ENCODE peak calls at places on chromosomes 1 and 21, in seven cellular contexts. X is breast epithelium; L is skeletal muscle cell; G is PC-3; S is psoas muscle; N is lower leg skin; A is CD8-positive, alpha-beta T cell. P is an unnamed sample.

GRCh38 chr1:107883562-107883961 is 81.4 kb downstream of the VAV3 start:
- DNase-seq in L (no peak), N (no peak), S (no peak), X (no peak), G (no peak), A (no peak), P (no peak)

GRCh38 chr1:94873520-94874351 is 53.2 kb downstream of the CNN3 start:
- DNase-seq in N (no peak), L (peak), S (no peak), A (no peak), G (no peak), X (no peak), P (no peak)

GRCh38 chr21:41651830-41652229 is 115.0 kb downstream of the RIPK4 start:
- DNase-seq in L (no peak), A (no peak), N (peak), X (no peak), G (peak), S (no peak), P (no peak)

GRCh38 chr1:35442737-35443136 is 114.5 kb downstream of the KIAA0319L start:
- DNase-seq in L (no peak), A (peak), X (no peak), S (no peak), G (no peak), N (no peak), P (no peak)

GRCh38 chr1:202205523-202206190 is 12.1 kb downstream of the LGR6 start:
- DNase-seq in X (no peak), S (no peak), G (no peak), L (no peak), N (no peak), A (no peak), P (no peak)

GRCh38 chr1:112581530-112582192 is 37.3 kb downstream of the ST7L start:
- DNase-seq in G (no peak), X (no peak), A (no peak), N (no peak), L (no peak), S (no peak), P (no peak)

GRCh38 chr21:42460391-42461184 is 35.4 kb downstream of the RSPH1 start:
- DNase-seq in L (no peak), S (peak), A (peak), G (no peak), N (peak), X (peak), P (no peak)

GRCh38 chr1:192005976-192006375 is 152.3 kb upstream of the RGS18 start:
- DNase-seq in S (no peak), X (no peak), A (no peak), L (no peak), G (no peak), N (no peak), P (no peak)

GRCh38 chr1:113930499-113931161 is 1.5 kb downstream of the HIPK1 start:
- DNase-seq in G (peak), S (no peak), A (peak), X (no peak), N (peak), L (no peak), P (no peak)

GRCh38 chr1:109902204-109902985 is 8.3 kb upstream of the CSF1 start:
- DNase-seq in X (no peak), A (no peak), L (no peak), S (no peak), N (no peak), G (no peak), P (no peak)

GRCh38 chr1:45610589-45611226 is 13.1 kb downstream of the CCDC17 start:
- DNase-seq in S (no peak), L (no peak), G (no peak), N (no peak), X (no peak), A (no peak), P (no peak)

GRCh38 chr1:48262001-48262400 is 39.5 kb downstream of the SLC5A9 start:
- DNase-seq in S (no peak), X (no peak), G (no peak), A (no peak), N (no peak), L (no peak), P (no peak)

GRCh38 chr1:1283821-1284220 is 3.6 kb downstream of the SCNN1D start:
- DNase-seq in N (no peak), X (no peak), S (no peak), G (peak), A (no peak), L (no peak), P (no peak)

GRCh38 chr21:30718239-30718909 is at the start of gene KRTAP21-3:
- DNase-seq in N (no peak), G (peak), X (no peak), A (no peak), S (no peak), L (no peak), P (no peak)

GRCh38 chr1:230230948-230231738 is 164.1 kb downstream of the GALNT2 start:
- DNase-seq in S (no peak), X (no peak), L (no peak), G (no peak), A (no peak), N (no peak), P (no peak)

GRCh38 chr1:10911274-10912166 is 100.9 kb upstream of the TARDBP start:
- DNase-seq in G (no peak), A (no peak), S (no peak), X (no peak), L (no peak), N (no peak), P (no peak)

GRCh38 chr1:161958425-161958824 is 65.2 kb downstream of the OLFML2B start:
- DNase-seq in N (no peak), S (no peak), X (no peak), A (no peak), L (no peak), G (peak), P (no peak)

GRCh38 chr1:170305777-170306299 is 160.1 kb downstream of the NTMT2 start:
- DNase-seq in S (no peak), A (no peak), L (no peak), G (no peak), N (no peak), X (no peak), P (no peak)

GRCh38 chr1:243525085-243525487 is 269.2 kb downstream of the SDCCAG8 start:
- DNase-seq in X (no peak), N (no peak), A (no peak), S (no peak), G (peak), L (peak), P (peak)

GRCh38 chr1:45409243-45409642 is 69.0 kb upstream of the MUTYH start:
- DNase-seq in L (no peak), S (no peak), X (no peak), N (no peak), A (no peak), G (no peak), P (no peak)

GRCh38 chr1:13430495-13430894 is 20.2 kb downstream of the PRAMEF20 start:
- DNase-seq in L (no peak), S (no peak), X (no peak), G (no peak), N (no peak), A (no peak), P (no peak)

GRCh38 chr1:47827032-47827585 is 170.1 kb downstream of the TRABD2B start:
- DNase-seq in L (no peak), A (no peak), N (no peak), G (no peak), S (peak), X (no peak), P (no peak)

GRCh38 chr1:4611708-4612349 is 42.6 kb upstream of the AJAP1 start:
- DNase-seq in S (peak), N (no peak), X (no peak), G (no peak), L (no peak), A (no peak), P (no peak)

GRCh38 chr1:28248273-28249012 is 10.9 kb upstream of the SESN2 start:
- DNase-seq in G (peak), A (peak), X (peak), L (peak), S (peak), N (peak), P (peak)

GRCh38 chr1:24526940-24527542 is 24.4 kb downstream of the RCAN3 start:
- DNase-seq in X (no peak), N (no peak), S (no peak), G (peak), L (no peak), A (peak), P (no peak)

GRCh38 chr1:84998642-84999280 is 1.8 kb upstream of the MCOLN2 start:
- DNase-seq in L (no peak), S (no peak), X (no peak), A (peak), G (peak), N (no peak), P (no peak)

GRCh38 chr21:28975401-28975800 is 17.3 kb downstream of the LTN1 start:
- DNase-seq in G (no peak), A (no peak), N (no peak), X (no peak), S (no peak), L (no peak), P (peak)

GRCh38 chr1:54537611-54538010 is 10.4 kb upstream of the ACOT11 start:
- DNase-seq in N (no peak), L (no peak), S (no peak), X (no peak), A (no peak), G (no peak), P (no peak)

GRCh38 chr1:208615356-208615755 is 371.2 kb upstream of the PLXNA2 start:
- DNase-seq in X (no peak), S (no peak), G (no peak), L (no peak), A (no peak), N (no peak), P (no peak)

GRCh38 chr1:226009650-226010044 is 10.5 kb upstream of the SDE2 start:
- DNase-seq in A (no peak), N (no peak), S (no peak), G (no peak), L (no peak), X (no peak), P (no peak)

GRCh38 chr1:22760453-22760852 is 49.8 kb downstream of the EPHB2 start:
- DNase-seq in L (no peak), A (no peak), G (no peak), X (no peak), N (no peak), S (no peak), P (no peak)

GRCh38 chr1:21270086-21270689 is 20.1 kb downstream of the ECE1 start:
- DNase-seq in S (peak), N (peak), L (no peak), G (peak), X (no peak), A (peak), P (no peak)

GRCh38 chr1:114956570-114956969 is 73.1 kb upstream of the TSHB start:
- DNase-seq in A (no peak), S (no peak), N (no peak), G (peak), X (no peak), L (no peak), P (no peak)

GRCh38 chr1:29939086-29939485 is 702.8 kb downstream of the PTPRU start:
- DNase-seq in N (no peak), X (no peak), S (no peak), A (no peak), L (no peak), G (peak), P (no peak)

GRCh38 chr1:93847811-93848288 is 31.2 kb downstream of the DNTTIP2 start:
- DNase-seq in A (peak), N (peak), G (peak), S (peak), L (no peak), X (peak), P (peak)

GRCh38 chr1:182357177-182357576 is 34.4 kb downstream of the GLUL start:
- DNase-seq in A (no peak), X (no peak), L (no peak), S (no peak), N (peak), G (no peak), P (no peak)

GRCh38 chr1:223487514-223488259 is 94.5 kb downstream of the CCDC185 start:
- DNase-seq in G (no peak), S (no peak), L (no peak), N (no peak), A (no peak), X (no peak), P (no peak)

GRCh38 chr21:27425574-27425973 is 458.7 kb upstream of the ADAMTS5 start:
- DNase-seq in N (no peak), S (no peak), L (peak), X (no peak), G (no peak), A (no peak), P (peak)
- H3K4me3 ChIP-seq in N (no peak), S (no peak), L (no peak), X (no peak), G (no peak), A (no peak), P (no peak)

GRCh38 chr1:39080269-39080826 is 54.2 kb downstream of the NDUFS5 start:
- DNase-seq in S (no peak), A (no peak), X (no peak), G (no peak), L (no peak), N (no peak), P (no peak)

GRCh38 chr1:39082140-39082799 is 56.1 kb downstream of the NDUFS5 start:
- DNase-seq in X (no peak), N (no peak), G (no peak), L (no peak), S (no peak), A (no peak), P (no peak)

GRCh38 chr1:39081266-39082139 is 55.4 kb downstream of the NDUFS5 start:
- DNase-seq in N (no peak), S (peak), G (peak), L (no peak), A (peak), X (no peak), P (no peak)

GRCh38 chr1:39082811-39083576 is 56.8 kb downstream of the NDUFS5 start:
- DNase-seq in G (no peak), S (no peak), L (no peak), X (no peak), N (no peak), A (no peak), P (no peak)

GRCh38 chr1:39080884-39081265 is 54.7 kb downstream of the NDUFS5 start:
- DNase-seq in X (no peak), S (no peak), N (no peak), A (no peak), G (no peak), L (no peak), P (no peak)
- H3K4me3 ChIP-seq in X (peak), S (peak), N (no peak), A (no peak), G (no peak), L (peak), P (no peak)

DNA sequence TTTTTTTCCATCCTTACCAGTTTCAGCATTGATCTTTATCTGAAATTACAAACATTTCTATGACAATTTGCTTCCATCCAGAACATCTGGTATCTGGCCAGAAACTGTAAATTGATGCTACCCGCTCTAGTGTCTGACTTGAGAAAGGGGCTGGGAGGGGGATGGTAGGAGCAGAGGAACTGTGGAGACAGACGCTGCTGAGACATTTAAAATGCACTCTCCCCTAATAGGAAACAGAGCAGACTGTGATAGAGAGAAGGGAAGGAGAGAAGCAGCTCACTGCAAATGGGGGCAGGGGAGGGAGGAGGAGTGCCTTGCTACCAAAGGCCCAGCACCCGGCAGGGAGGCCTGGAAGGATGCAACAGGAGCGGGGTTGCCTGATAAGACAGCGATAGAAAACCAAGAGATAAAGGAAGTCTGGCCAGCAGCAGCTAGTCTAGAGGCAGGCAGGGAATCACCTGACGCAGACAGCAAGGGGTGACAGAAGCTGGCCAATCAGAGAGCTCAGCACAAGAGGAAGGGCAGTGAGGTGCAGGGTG is 195.5 kb upstream of the NFIA start:
- DNase-seq in N (no peak), X (no peak), G (no peak), L (no peak), A (no peak), S (no peak), P (no peak)
- H3K4me3 ChIP-seq in N (no peak), X (no peak), G (no peak), L (no peak), A (no peak), S (no peak), P (no peak)

GRCh38 chr1:17207046-17207445 is 2.1 kb downstream of the PADI1 start:
- DNase-seq in A (no peak), S (peak), G (no peak), X (no peak), N (no peak), L (no peak), P (no peak)
- H3K4me3 ChIP-seq in A (no peak), S (no peak), G (no peak), X (no peak), N (no peak), L (no peak), P (no peak)

GRCh38 chr1:19390166-19390850 is 78.2 kb downstream of the SLC66A1 start:
- DNase-seq in X (no peak), N (no peak), S (no peak), A (no peak), L (no peak), G (no peak), P (no peak)

GRCh38 chr1:19392221-19392620 is 80.1 kb downstream of the SLC66A1 start:
- DNase-seq in A (no peak), N (no peak), G (no peak), X (no peak), S (no peak), L (no peak), P (no peak)

GRCh38 chr1:19393051-19393450 is 80.9 kb downstream of the SLC66A1 start:
- DNase-seq in S (no peak), L (no peak), N (no peak), X (no peak), G (no peak), A (no peak), P (no peak)

GRCh38 chr1:19391596-19391981 is 79.5 kb downstream of the SLC66A1 start:
- DNase-seq in A (no peak), G (no peak), L (no peak), N (no peak), X (no peak), S (no peak), P (no peak)

DNA sequence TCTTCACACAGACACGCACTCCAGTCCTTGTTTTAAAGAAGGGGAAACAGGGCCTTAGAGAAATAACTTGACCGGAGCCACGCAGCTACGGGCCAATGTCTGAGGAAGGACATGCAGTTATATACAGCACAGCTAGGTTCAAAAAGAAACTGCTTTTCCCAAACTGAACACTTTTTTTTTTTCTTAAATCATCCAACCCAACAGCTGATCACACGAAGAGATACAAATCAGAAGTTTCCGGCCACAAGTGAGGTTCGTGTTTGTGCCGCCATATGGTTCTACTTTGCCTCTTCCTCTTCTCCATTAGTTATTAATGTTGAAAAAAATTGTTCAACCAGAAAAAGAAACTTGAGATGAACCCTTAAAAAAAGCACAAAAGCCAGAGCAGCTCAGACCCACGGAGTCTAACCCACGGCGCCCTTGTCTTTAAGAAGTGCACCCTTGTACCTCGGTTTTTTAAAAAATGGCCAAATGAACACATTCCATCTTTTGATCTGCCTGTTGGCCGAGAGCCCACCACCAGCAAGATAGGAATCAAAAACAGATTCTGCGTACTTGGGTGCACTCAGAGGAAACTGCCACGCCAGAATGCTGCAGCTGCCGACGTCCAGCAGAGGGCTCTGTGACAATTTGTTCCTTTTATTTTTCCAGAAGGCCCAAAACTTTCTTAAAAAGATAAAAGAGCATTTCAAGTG is 78.9 kb downstream of the SLC66A1 start:
- DNase-seq in X (no peak), N (peak), S (peak), G (peak), L (peak), A (peak), P (peak)
- H3K4me3 ChIP-seq in X (peak), N (no peak), S (no peak), G (no peak), L (peak), A (peak), P (peak)

DNA sequence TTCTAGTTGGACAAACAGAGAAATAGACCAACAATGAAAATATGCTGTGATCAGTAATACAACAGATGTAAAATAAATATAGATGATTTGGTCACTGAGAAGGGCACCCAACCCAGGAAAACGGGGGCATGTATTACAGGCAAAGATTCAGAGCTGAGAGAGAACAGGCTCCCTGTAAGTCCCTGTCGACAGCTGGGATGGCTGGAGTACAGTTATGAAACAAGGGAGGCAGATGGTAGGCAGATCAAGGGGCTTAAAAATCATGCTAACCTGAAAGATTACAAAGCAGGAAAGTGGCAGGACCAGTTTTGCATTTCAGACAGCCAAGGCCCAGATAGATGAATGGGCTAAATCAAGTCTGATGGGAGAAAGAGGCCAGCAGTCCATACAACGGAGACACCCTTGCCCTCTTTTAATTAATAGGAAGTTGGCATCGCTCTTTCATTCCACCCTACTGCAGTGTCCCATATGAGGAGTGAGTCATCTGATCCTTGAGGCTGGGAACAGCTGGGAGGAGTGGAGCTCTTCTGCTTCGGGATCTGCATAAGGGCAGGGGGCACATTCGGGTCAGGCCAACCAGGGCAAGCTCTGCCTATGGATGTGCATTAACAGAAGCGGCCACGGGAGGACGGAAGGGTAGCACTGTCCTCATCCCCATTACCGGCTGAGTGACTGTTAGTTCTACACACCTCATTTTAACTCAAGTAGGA is 171.1 kb downstream of the DAB1 start:
- DNase-seq in X (no peak), N (no peak), A (no peak), G (no peak), S (no peak), L (no peak), P (no peak)
- H3K4me3 ChIP-seq in X (no peak), N (no peak), A (no peak), G (no peak), S (no peak), L (no peak), P (no peak)

P was measured in HFF-Myc.